ENCODE peak calls at places on chromosomes 1 and 21, in nine cellular contexts. D is lower leg skin; C is uterus; F is A549; L is CD4-positive, alpha-beta T cell; G is AG09319; W is IMR-90; K is CD8-positive, alpha-beta T cell; Z is GM12865. B is an unnamed sample.

GRCh38 chr1:183635112-183635605 is 424 bp downstream of the ARPC5 start:
- DNase-seq in D (peak), C (peak), F (no peak), L (no peak), G (no peak), W (no peak), K (no peak), Z (no peak), B (no peak)

GRCh38 chr1:167707942-167708341 is 13.8 kb upstream of the MPZL1 start:
- DNase-seq in D (no peak), C (no peak), F (no peak), L (no peak), G (no peak), W (no peak), K (no peak), Z (peak), B (no peak)

GRCh38 chr1:2911391-2912178 is 109.7 kb upstream of the ACTRT2 start:
- DNase-seq in D (no peak), C (no peak), F (no peak), L (no peak), G (no peak), W (no peak), K (no peak), Z (no peak), B (no peak)

GRCh38 chr1:75170006-75170405 is 35.8 kb downstream of the LHX8 start:
- DNase-seq in D (no peak), C (no peak), F (no peak), L (no peak), G (no peak), W (no peak), K (no peak), Z (no peak), B (no peak)

GRCh38 chr1:10265936-10266335 is 55.6 kb downstream of the KIF1B start:
- DNase-seq in D (no peak), C (no peak), F (no peak), L (no peak), G (no peak), W (no peak), K (no peak), Z (no peak), B (no peak)

GRCh38 chr1:9069324-9070100 is at the start of gene SLC2A5:
- DNase-seq in D (no peak), C (peak), F (no peak), L (no peak), G (no peak), W (no peak), K (no peak), Z (peak), B (peak)

GRCh38 chr1:199292873-199293272 is 654.0 kb downstream of the PTPRC start:
- DNase-seq in D (no peak), C (no peak), F (no peak), L (no peak), G (no peak), W (no peak), K (no peak), Z (no peak), B (no peak)

GRCh38 chr1:45327644-45328515 is 1.2 kb downstream of the HPDL start:
- DNase-seq in D (peak), C (no peak), F (no peak), L (no peak), G (no peak), W (no peak), K (no peak), Z (peak), B (peak)

GRCh38 chr1:201096977-201097856 is 15.0 kb downstream of the CACNA1S start:
- DNase-seq in D (no peak), C (no peak), F (no peak), L (no peak), G (no peak), W (no peak), K (no peak), Z (no peak), B (no peak)

GRCh38 chr1:27192039-27192529 is 37.2 kb upstream of the SLC9A1 start:
- DNase-seq in D (no peak), C (no peak), F (peak), L (no peak), G (no peak), W (no peak), K (no peak), Z (no peak), B (no peak)

GRCh38 chr1:2609271-2610035 is 22.9 kb downstream of the PRXL2B start:
- DNase-seq in D (peak), C (no peak), F (no peak), L (no peak), G (no peak), W (no peak), K (no peak), Z (no peak), B (no peak)

GRCh38 chr1:226748306-226748705 is 9.2 kb upstream of the ITPKB start:
- DNase-seq in D (no peak), C (no peak), F (no peak), L (no peak), G (no peak), W (no peak), K (no peak), Z (no peak), B (no peak)

GRCh38 chr1:226481133-226481532 is 67.4 kb upstream of the STUM start:
- DNase-seq in D (no peak), C (no peak), F (no peak), L (no peak), G (no peak), W (no peak), K (no peak), Z (no peak), B (no peak)

GRCh38 chr21:17454315-17455027 is 58.4 kb upstream of the CXADR start:
- DNase-seq in D (peak), C (peak), F (peak), L (peak), G (peak), W (peak), K (no peak), Z (peak), B (peak)

GRCh38 chr1:222911866-222912265 is 97.0 kb downstream of the DISP1 start:
- DNase-seq in D (no peak), C (no peak), F (no peak), L (no peak), G (no peak), W (peak), K (no peak), Z (no peak), B (no peak)

GRCh38 chr1:115793162-115793561 is 24.6 kb upstream of the CASQ2 start:
- DNase-seq in D (no peak), C (no peak), F (no peak), L (no peak), G (no peak), W (no peak), K (no peak), Z (no peak), B (no peak)

GRCh38 chr1:219731771-219732170 is 118.9 kb upstream of the ZC3H11B start:
- DNase-seq in D (no peak), C (no peak), F (no peak), L (no peak), G (no peak), W (no peak), K (no peak), Z (no peak), B (no peak)

GRCh38 chr1:182667848-182668505 is 16.4 kb downstream of the RGS8 start:
- DNase-seq in D (no peak), C (no peak), F (no peak), L (no peak), G (no peak), W (no peak), K (no peak), Z (no peak), B (no peak)

GRCh38 chr1:214165850-214166374 is 115.0 kb upstream of the SMYD2 start:
- DNase-seq in D (no peak), C (no peak), F (no peak), L (no peak), G (no peak), W (no peak), K (no peak), Z (no peak), B (no peak)

GRCh38 chr1:235919797-235920475 is 53.2 kb upstream of the LYST start:
- DNase-seq in D (no peak), C (no peak), F (peak), L (no peak), G (no peak), W (peak), K (no peak), Z (no peak), B (no peak)

GRCh38 chr1:30063621-30064280 is 659.6 kb downstream of the MATN1 start:
- DNase-seq in D (no peak), C (no peak), F (no peak), L (no peak), G (no peak), W (no peak), K (no peak), Z (no peak), B (no peak)

GRCh38 chr1:243482237-243483022 is 226.6 kb downstream of the SDCCAG8 start:
- DNase-seq in D (no peak), C (peak), F (peak), L (no peak), G (no peak), W (peak), K (no peak), Z (no peak), B (peak)

GRCh38 chr1:54407957-54408700 is 1.9 kb upstream of the SSBP3 start:
- DNase-seq in D (no peak), C (peak), F (peak), L (no peak), G (no peak), W (peak), K (no peak), Z (peak), B (no peak)

GRCh38 chr1:30146448-30146847 is 576.9 kb downstream of the MATN1 start:
- DNase-seq in D (peak), C (no peak), F (no peak), L (no peak), G (no peak), W (no peak), K (no peak), Z (no peak), B (no peak)

GRCh38 chr1:110218739-110219138 is 8.6 kb downstream of the KCNC4 start:
- DNase-seq in D (no peak), C (no peak), F (no peak), L (no peak), G (no peak), W (peak), K (no peak), Z (no peak), B (no peak)

GRCh38 chr1:206012086-206012859 is 9.1 kb upstream of the RAB7B start:
- DNase-seq in D (peak), C (no peak), F (no peak), L (peak), G (no peak), W (no peak), K (peak), Z (peak), B (peak)

GRCh38 chr1:21494196-21494595 is 15.0 kb upstream of the ALPL start:
- DNase-seq in D (peak), C (no peak), F (no peak), L (no peak), G (no peak), W (no peak), K (no peak), Z (no peak), B (no peak)

GRCh38 chr1:43659785-43660184 is 9.8 kb downstream of the KDM4A start:
- DNase-seq in D (no peak), C (no peak), F (no peak), L (no peak), G (no peak), W (no peak), K (no peak), Z (no peak), B (no peak)

GRCh38 chr21:29091032-29091431 is 17.6 kb upstream of the CCT8 start:
- DNase-seq in D (no peak), C (no peak), F (no peak), L (no peak), G (peak), W (peak), K (no peak), Z (no peak), B (no peak)

GRCh38 chr1:29096255-29096896 is 27.3 kb downstream of the TMEM200B start:
- DNase-seq in D (no peak), C (no peak), F (no peak), L (no peak), G (no peak), W (no peak), K (no peak), Z (no peak), B (no peak)

GRCh38 chr1:55337801-55338447 is 122.8 kb upstream of the USP24 start:
- DNase-seq in D (no peak), C (no peak), F (peak), L (no peak), G (no peak), W (peak), K (no peak), Z (peak), B (peak)

DNA sequence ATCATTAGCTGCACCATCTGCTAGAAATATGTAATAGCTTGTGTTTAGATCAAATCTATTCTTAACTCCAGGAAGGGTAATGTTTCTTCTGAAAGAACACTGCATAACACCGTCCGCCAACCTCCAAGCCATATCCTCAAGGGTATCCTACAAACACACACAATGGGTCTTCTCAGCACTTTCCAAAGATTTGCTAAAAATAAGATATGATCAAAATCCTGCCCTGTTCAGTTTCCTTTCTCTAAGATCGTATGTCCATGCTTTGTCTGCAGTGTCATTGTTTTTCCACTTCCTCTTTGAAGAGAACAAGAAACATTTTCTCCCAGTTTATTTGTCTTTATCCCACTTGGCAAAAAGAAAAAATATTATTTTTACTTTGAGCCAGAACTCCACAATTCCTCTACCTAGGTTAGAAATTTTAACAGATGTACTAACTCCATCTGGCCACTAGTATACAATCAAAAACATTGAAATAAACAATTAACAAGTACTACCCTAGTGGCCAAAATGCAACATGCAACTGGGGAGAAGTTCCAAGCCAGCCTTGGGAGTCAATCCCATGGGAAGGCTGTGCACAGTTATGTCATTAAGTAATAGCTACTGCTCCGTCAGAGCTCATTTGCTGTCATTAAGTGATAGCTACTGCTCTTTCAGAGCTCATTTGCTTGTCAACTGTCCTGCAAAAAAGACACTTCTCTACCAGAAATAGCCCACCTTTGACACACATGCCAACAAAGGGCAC is 37.8 kb downstream of the FRRS1 start:
- DNase-seq in D (no peak), C (no peak), F (peak), L (no peak), G (no peak), W (peak), K (no peak), Z (no peak), B (no peak)
- TF ChIP-seq CTCF in D (no peak), C (no peak), F (no peak), L (no peak), G (peak), W (peak), K (peak), Z (peak), B (no peak)

DNA sequence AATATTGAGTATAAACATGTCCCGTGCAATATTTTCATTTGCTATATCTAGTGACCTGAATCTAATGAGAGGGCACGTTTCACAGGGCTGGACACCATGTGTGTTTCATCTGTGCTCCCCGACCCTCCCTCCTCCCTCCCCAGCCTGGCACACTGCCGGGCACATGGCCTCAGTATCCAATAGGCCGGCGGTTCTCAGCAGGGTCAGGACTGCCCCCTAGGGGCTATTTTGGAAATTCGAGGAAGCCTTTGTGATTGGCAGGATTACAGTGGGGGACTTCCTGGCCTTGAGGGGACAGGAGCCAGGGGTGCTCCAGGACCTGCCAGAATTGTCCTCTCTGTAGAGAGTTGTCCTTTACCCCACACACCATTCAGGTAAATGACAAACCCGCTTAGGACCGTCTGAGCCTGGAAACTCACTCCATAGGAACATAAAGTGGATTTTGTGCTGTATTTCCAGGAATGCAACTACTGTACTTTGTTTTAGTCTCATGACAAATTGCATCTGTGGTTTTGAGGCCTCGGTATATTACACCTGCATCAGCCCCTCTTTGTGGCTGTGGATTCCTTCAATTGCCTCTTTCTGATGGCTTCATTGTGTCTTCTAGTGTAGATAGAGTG is 109.5 kb upstream of the SIM2 start:
- DNase-seq in D (no peak), C (no peak), F (peak), L (no peak), G (peak), W (peak), K (no peak), Z (peak), B (peak)
- TF ChIP-seq CTCF in D (no peak), C (peak), F (peak), L (no peak), G (peak), W (peak), K (no peak), Z (peak), B (peak)

GRCh38 chr21:15034126-15034848 is 30.5 kb downstream of the NRIP1 start:
- DNase-seq in D (no peak), C (no peak), F (no peak), L (no peak), G (peak), W (peak), K (no peak), Z (no peak), B (no peak)
- TF ChIP-seq CTCF in D (no peak), C (no peak), F (no peak), L (no peak), G (no peak), W (no peak), K (no peak), Z (no peak), B (no peak)

GRCh38 chr1:79364896-79365295 is 358.4 kb upstream of the ADGRL4 start:
- DNase-seq in D (no peak), C (no peak), F (no peak), L (no peak), G (no peak), W (peak), K (no peak), Z (no peak), B (no peak)

GRCh38 chr1:79362470-79362869 is 355.9 kb upstream of the ADGRL4 start:
- DNase-seq in D (no peak), C (no peak), F (no peak), L (no peak), G (no peak), W (no peak), K (no peak), Z (no peak), B (no peak)
- TF ChIP-seq CTCF in D (no peak), C (no peak), F (no peak), L (no peak), G (no peak), W (no peak), K (no peak), Z (no peak), B (no peak)

GRCh38 chr1:163614346-163614745 is 292.6 kb downstream of the NUF2 start:
- DNase-seq in D (no peak), C (no peak), F (no peak), L (no peak), G (no peak), W (no peak), K (no peak), Z (no peak), B (no peak)
- TF ChIP-seq CTCF in D (no peak), C (no peak), F (no peak), L (no peak), G (no peak), W (no peak), K (no peak), Z (no peak), B (no peak)

GRCh38 chr1:31422505-31423319 is 9.7 kb downstream of the SERINC2 start:
- DNase-seq in D (peak), C (peak), F (peak), L (peak), G (peak), W (peak), K (peak), Z (peak), B (peak)

GRCh38 chr1:31420716-31421115 is 7.7 kb downstream of the SERINC2 start:
- DNase-seq in D (no peak), C (no peak), F (no peak), L (no peak), G (no peak), W (no peak), K (no peak), Z (no peak), B (no peak)

GRCh38 chr1:31423418-31423947 is 10.5 kb downstream of the SERINC2 start:
- DNase-seq in D (no peak), C (no peak), F (no peak), L (no peak), G (no peak), W (no peak), K (no peak), Z (peak), B (no peak)

GRCh38 chr1:31418626-31419025 is 5.6 kb downstream of the SERINC2 start:
- DNase-seq in D (no peak), C (no peak), F (no peak), L (no peak), G (no peak), W (no peak), K (no peak), Z (no peak), B (no peak)

GRCh38 chr1:31421404-31422040 is 8.5 kb downstream of the SERINC2 start:
- DNase-seq in D (no peak), C (no peak), F (peak), L (no peak), G (no peak), W (peak), K (no peak), Z (peak), B (no peak)
- TF ChIP-seq CTCF in D (no peak), C (no peak), F (peak), L (no peak), G (peak), W (peak), K (no peak), Z (peak), B (peak)

B was measured in GM13976.